ENCODE peak calls at places on chromosomes 7 and 10, in five cellular contexts. A is fibroblast of mammary gland, X is AG09309, N is AG09319, U is fibroblast of villous mesenchyme. M is an unnamed sample.

GRCh38 chr10:98349508-98349922 is 65.5 kb downstream of the PYROXD2 start:
- DNase-seq in A (peak), X (peak), N (peak), U (peak), M (no peak)

GRCh38 chr7:94054130-94054529 is 50.0 kb upstream of the BET1 start:
- DNase-seq in A (peak), X (no peak), N (no peak), U (no peak), M (no peak)

GRCh38 chr10:71068811-71069411 is 143.5 kb upstream of the UNC5B start:
- DNase-seq in A (peak), X (peak), N (no peak), U (no peak), M (no peak)

GRCh38 chr10:35191523-35191922 is 64.9 kb downstream of the CREM start:
- DNase-seq in A (peak), X (no peak), N (no peak), U (peak), M (no peak)

GRCh38 chr7:4663239-4663638 is 18.9 kb upstream of the FOXK1 start:
- DNase-seq in A (no peak), X (no peak), N (no peak), U (no peak), M (no peak)

GRCh38 chr10:68333905-68334431 is 1.2 kb upstream of the PBLD start:
- DNase-seq in A (peak), X (no peak), N (no peak), U (no peak), M (no peak)

GRCh38 chr7:94270772-94271171 is 123.9 kb upstream of the COL1A2 start:
- DNase-seq in A (no peak), X (no peak), N (no peak), U (no peak), M (no peak)

GRCh38 chr10:73887038-73888015 is 13.0 kb upstream of the CAMK2G start:
- DNase-seq in A (peak), X (peak), N (peak), U (peak), M (no peak)

GRCh38 chr10:6678211-6678803 is 98.2 kb upstream of the PRKCQ start:
- DNase-seq in A (peak), X (no peak), N (no peak), U (peak), M (peak)

GRCh38 chr7:16647435-16647960 is 1.5 kb downstream of the BZW2 start:
- DNase-seq in A (peak), X (no peak), N (no peak), U (no peak), M (no peak)

GRCh38 chr10:24350111-24350921 is 141.4 kb downstream of the KIAA1217 start:
- DNase-seq in A (peak), X (peak), N (no peak), U (peak), M (no peak)

GRCh38 chr7:42628021-42628420 is 283.8 kb downstream of the C7orf25 start:
- DNase-seq in A (no peak), X (no peak), N (no peak), U (no peak), M (no peak)

GRCh38 chr10:68137174-68137573 is 27.9 kb downstream of the MYPN start:
- DNase-seq in A (peak), X (peak), N (no peak), U (peak), M (no peak)

GRCh38 chr7:155440018-155440410 is 17.9 kb upstream of the EN2 start:
- DNase-seq in A (no peak), X (no peak), N (no peak), U (no peak), M (no peak)

GRCh38 chr7:80807166-80807900 is 111.5 kb downstream of the SEMA3C start:
- DNase-seq in A (peak), X (no peak), N (no peak), U (peak), M (no peak)

GRCh38 chr10:48290286-48290685 is 15.8 kb upstream of the FRMPD2 start:
- DNase-seq in A (no peak), X (no peak), N (no peak), U (no peak), M (no peak)

GRCh38 chr7:41224063-41224763 is 478.7 kb downstream of the INHBA start:
- DNase-seq in A (peak), X (no peak), N (no peak), U (no peak), M (no peak)

GRCh38 chr7:92914645-92915044 is 78.3 kb upstream of the CDK6 start:
- DNase-seq in A (no peak), X (no peak), N (no peak), U (no peak), M (no peak)

GRCh38 chr7:68492359-68492690 is 1106.0 kb upstream of the AUTS2 start:
- DNase-seq in A (no peak), X (no peak), N (no peak), U (no peak), M (no peak)

GRCh38 chr10:100744980-100745881 is at the start of gene PAX2:
- DNase-seq in A (no peak), X (no peak), N (no peak), U (no peak), M (no peak)

GRCh38 chr7:105306160-105306784 is 82.4 kb downstream of the SRPK2 start:
- DNase-seq in A (peak), X (no peak), N (no peak), U (no peak), M (no peak)

GRCh38 chr7:102451371-102452054 is 13.2 kb downstream of the ALKBH4 start:
- DNase-seq in A (peak), X (no peak), N (no peak), U (peak), M (no peak)

GRCh38 chr10:78910886-78911285 is 157.9 kb upstream of the ZMIZ1 start:
- DNase-seq in A (no peak), X (no peak), N (no peak), U (no peak), M (no peak)

GRCh38 chr7:22380333-22380732 is 23.4 kb upstream of the RAPGEF5 start:
- DNase-seq in A (no peak), X (no peak), N (no peak), U (no peak), M (no peak)

GRCh38 chr7:30102281-30102680 is 32.5 kb upstream of the MTURN start:
- DNase-seq in A (no peak), X (no peak), N (no peak), U (no peak), M (no peak)

GRCh38 chr10:5259132-5259951 is 62.7 kb downstream of the AKR1C4 start:
- DNase-seq in A (no peak), X (no peak), N (no peak), U (no peak), M (no peak)
- TF ChIP-seq CTCF in A (no peak), X (no peak), N (no peak), U (no peak), M (no peak)

DNA sequence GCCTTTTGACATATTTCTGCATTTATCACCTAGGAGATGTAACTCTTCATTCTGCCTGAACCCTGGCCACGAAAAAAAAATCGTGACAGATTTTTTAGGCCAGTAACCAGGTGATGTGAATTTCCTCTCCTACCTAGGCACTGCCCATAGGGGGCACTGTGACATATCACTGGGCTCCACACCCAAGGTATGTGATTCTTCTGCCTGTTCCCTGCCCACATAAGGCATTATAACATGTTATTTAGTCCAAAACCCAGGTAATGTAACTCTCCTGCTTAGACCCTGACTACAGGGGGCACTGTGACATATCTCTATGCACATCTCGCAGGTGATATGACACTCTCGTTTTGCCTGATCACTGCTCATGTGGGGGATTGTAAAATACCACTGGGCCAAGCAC is 29.5 kb upstream of the ZNF107 start:
- DNase-seq in A (no peak), X (no peak), N (no peak), U (no peak), M (no peak)
- TF ChIP-seq CTCF in A (no peak), X (no peak), N (no peak), U (no peak), M (peak)

GRCh38 chr7:66114743-66115727 is at the start of gene CRCP:
- DNase-seq in A (peak), X (no peak), N (no peak), U (peak), M (peak)
- TF ChIP-seq CTCF in A (peak), X (peak), N (peak), U (peak), M (no peak)

GRCh38 chr7:66925255-66925654 is 4.2 kb downstream of the TMEM248 start:
- DNase-seq in A (no peak), X (no peak), N (no peak), U (no peak), M (no peak)

GRCh38 chr7:66921918-66922486 is 977 bp downstream of the TMEM248 start:
- DNase-seq in A (no peak), X (no peak), N (no peak), U (no peak), M (no peak)

GRCh38 chr7:66920769-66921395 is at the start of gene TMEM248:
- DNase-seq in A (peak), X (peak), N (peak), U (peak), M (peak)

GRCh38 chr7:66920256-66920655 is 769 bp upstream of the TMEM248 start:
- DNase-seq in A (no peak), X (no peak), N (no peak), U (no peak), M (no peak)

DNA sequence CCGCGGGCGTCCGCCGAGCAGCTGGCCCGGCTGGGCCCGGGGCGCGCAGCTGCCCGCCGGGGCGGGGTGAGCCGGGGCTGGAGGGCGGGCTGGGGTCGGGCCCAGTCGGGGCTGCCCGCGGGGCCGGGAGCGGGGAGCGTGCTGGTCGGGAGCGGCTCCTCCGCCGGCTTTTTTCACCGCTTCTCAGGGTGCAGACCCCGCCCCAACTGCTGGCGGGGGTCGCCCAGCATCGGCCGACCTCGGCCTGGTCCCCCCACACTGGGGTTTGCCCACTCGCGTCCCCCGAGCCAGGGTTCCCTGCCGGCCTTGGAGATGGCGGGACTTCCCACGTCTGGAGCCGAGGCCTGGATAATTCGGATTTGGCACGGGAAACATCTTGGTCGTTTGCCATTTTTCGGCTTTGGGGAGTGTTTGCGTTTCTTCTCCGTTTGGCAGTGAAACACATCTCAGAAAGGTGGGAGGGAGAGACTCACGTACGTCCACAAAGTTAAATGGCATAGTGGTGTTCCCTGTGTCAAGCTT is 432 bp downstream of the TMEM248 start:
- DNase-seq in A (peak), X (no peak), N (peak), U (peak), M (peak)
- TF ChIP-seq CTCF in A (no peak), X (no peak), N (no peak), U (no peak), M (no peak)

DNA sequence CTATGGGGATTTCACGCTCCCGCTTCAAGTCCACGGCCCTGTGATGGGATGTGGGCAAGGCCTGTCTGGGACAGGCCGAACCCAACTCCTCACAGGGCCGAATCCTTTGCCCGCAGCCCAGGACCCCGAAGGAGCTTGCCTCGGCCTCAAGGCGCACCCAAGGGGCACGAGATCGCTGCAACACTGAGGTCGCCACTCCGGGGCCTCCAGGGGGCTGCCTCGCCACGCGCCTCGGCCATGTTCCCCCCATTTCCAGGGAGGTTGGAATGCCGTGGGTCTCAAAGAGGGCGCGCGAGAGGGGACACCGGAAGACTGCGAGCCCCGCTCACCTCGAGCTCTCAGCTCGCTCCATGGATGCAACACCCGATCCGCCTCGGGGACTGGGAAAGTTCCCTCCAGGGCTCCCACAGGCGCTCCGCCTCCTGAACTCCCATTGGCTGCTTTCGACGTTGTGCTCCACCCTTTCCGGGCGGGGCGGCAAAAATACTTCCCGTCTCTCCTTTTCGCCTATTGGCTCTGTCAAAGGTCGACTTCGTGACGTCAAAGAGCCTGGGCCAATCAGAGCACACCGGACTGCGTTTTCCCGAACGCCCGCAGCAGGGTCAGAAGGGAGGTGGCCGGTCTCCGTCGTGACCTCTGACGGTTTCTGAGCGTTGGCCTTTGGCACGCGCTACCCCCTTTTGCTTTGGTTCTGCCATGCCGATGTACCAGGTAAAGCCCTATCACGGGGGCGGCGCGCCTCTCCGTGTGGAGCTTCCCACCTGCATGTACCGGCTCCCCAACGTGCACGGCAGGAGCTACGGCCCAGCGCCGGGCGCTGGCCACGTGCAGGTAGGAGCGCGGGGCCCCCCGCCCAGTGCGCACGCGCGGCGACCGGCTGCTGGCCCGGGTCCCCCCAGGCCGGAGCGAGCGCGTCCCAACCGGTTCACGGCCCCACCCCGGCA is at the start of the genes AIMP2 and PMS2:
- DNase-seq in A (peak), X (peak), N (peak), U (peak), M (peak)
- TF ChIP-seq CTCF in A (no peak), X (no peak), N (peak), U (no peak), M (no peak)

GRCh38 chr7:99525713-99526440 is 21.4 kb downstream of the ZKSCAN5 start:
- DNase-seq in A (peak), X (no peak), N (no peak), U (peak), M (no peak)
- TF ChIP-seq CTCF in A (peak), X (peak), N (peak), U (peak), M (no peak)

M was measured in mesothelial cell of epicardium.